ENCODE peak calls at places on chromosomes 2 and 18, in eight cellular contexts. One of them, this sample, is unnamed.

GRCh38 chr2:142020368-142020767 is 110.4 kb downstream of the LRP1B start:
- DNase-seq in CD8-positive, alpha-beta memory T cell: no peak
- DNase-seq in ACHN: peak
- DNase-seq in ascending aorta: no peak
- DNase-seq in dermis blood vessel endothelial cell: no peak
- DNase-seq in KBM-7: no peak
- DNase-seq in amniotic stem cell: no peak
- DNase-seq in GM10248: no peak
- DNase-seq in this sample: no peak

GRCh38 chr18:8367217-8367988 is 241.8 kb upstream of the RAB12 start:
- DNase-seq in ACHN: peak
- DNase-seq in KBM-7: peak
- DNase-seq in CD8-positive, alpha-beta memory T cell: no peak
- DNase-seq in amniotic stem cell: no peak
- DNase-seq in dermis blood vessel endothelial cell: peak
- DNase-seq in GM10248: peak
- DNase-seq in ascending aorta: no peak
- DNase-seq in this sample: no peak

GRCh38 chr2:172985139-172985874 is 90.3 kb upstream of the MAP3K20 start:
- DNase-seq in ACHN: peak
- DNase-seq in dermis blood vessel endothelial cell: peak
- DNase-seq in ascending aorta: no peak
- DNase-seq in CD8-positive, alpha-beta memory T cell: no peak
- DNase-seq in KBM-7: no peak
- DNase-seq in amniotic stem cell: peak
- DNase-seq in GM10248: no peak
- DNase-seq in this sample: no peak

GRCh38 chr2:128268611-128269357 is 49.9 kb downstream of the HS6ST1 start:
- DNase-seq in dermis blood vessel endothelial cell: no peak
- DNase-seq in amniotic stem cell: no peak
- DNase-seq in ACHN: no peak
- DNase-seq in CD8-positive, alpha-beta memory T cell: no peak
- DNase-seq in ascending aorta: no peak
- DNase-seq in GM10248: no peak
- DNase-seq in KBM-7: no peak
- DNase-seq in this sample: no peak

GRCh38 chr2:69191672-69192071 is 178.7 kb downstream of the ANTXR1 start:
- DNase-seq in ACHN: no peak
- DNase-seq in GM10248: no peak
- DNase-seq in CD8-positive, alpha-beta memory T cell: no peak
- DNase-seq in amniotic stem cell: no peak
- DNase-seq in dermis blood vessel endothelial cell: no peak
- DNase-seq in KBM-7: no peak
- DNase-seq in ascending aorta: no peak
- DNase-seq in this sample: no peak

GRCh38 chr2:119475225-119475856 is 43.7 kb downstream of the TMEM37 start:
- DNase-seq in KBM-7: peak
- DNase-seq in ascending aorta: no peak
- DNase-seq in dermis blood vessel endothelial cell: no peak
- DNase-seq in amniotic stem cell: no peak
- DNase-seq in GM10248: no peak
- DNase-seq in ACHN: no peak
- DNase-seq in CD8-positive, alpha-beta memory T cell: no peak
- DNase-seq in this sample: no peak

GRCh38 chr18:811192-812122 is 585 bp downstream of the YES1 start:
- DNase-seq in amniotic stem cell: peak
- DNase-seq in GM10248: no peak
- DNase-seq in ascending aorta: no peak
- DNase-seq in KBM-7: peak
- DNase-seq in CD8-positive, alpha-beta memory T cell: peak
- DNase-seq in ACHN: peak
- DNase-seq in dermis blood vessel endothelial cell: peak
- DNase-seq in this sample: no peak

GRCh38 chr2:8028981-8029380 is 652.9 kb upstream of the ID2 start:
- DNase-seq in ascending aorta: no peak
- DNase-seq in GM10248: no peak
- DNase-seq in KBM-7: no peak
- DNase-seq in ACHN: no peak
- DNase-seq in amniotic stem cell: no peak
- DNase-seq in CD8-positive, alpha-beta memory T cell: no peak
- DNase-seq in dermis blood vessel endothelial cell: no peak
- DNase-seq in this sample: no peak

GRCh38 chr2:9558948-9559381 is 3.3 kb upstream of the ADAM17 start:
- DNase-seq in ascending aorta: peak
- DNase-seq in ACHN: no peak
- DNase-seq in amniotic stem cell: peak
- DNase-seq in KBM-7: no peak
- DNase-seq in dermis blood vessel endothelial cell: peak
- DNase-seq in GM10248: no peak
- DNase-seq in CD8-positive, alpha-beta memory T cell: no peak
- DNase-seq in this sample: peak

GRCh38 chr18:62812242-62812641 is 96.9 kb downstream of the PHLPP1 start:
- DNase-seq in dermis blood vessel endothelial cell: no peak
- DNase-seq in ACHN: no peak
- DNase-seq in KBM-7: no peak
- DNase-seq in GM10248: no peak
- DNase-seq in amniotic stem cell: no peak
- DNase-seq in CD8-positive, alpha-beta memory T cell: no peak
- DNase-seq in ascending aorta: no peak
- DNase-seq in this sample: no peak

GRCh38 chr2:108594132-108594981 is 60.1 kb downstream of the LIMS1 start:
- DNase-seq in dermis blood vessel endothelial cell: peak
- DNase-seq in amniotic stem cell: no peak
- DNase-seq in ACHN: peak
- DNase-seq in GM10248: peak
- DNase-seq in KBM-7: peak
- DNase-seq in ascending aorta: no peak
- DNase-seq in CD8-positive, alpha-beta memory T cell: no peak
- DNase-seq in this sample: peak

GRCh38 chr2:100935372-100935752 is 66.7 kb upstream of the RPL31 start:
- DNase-seq in CD8-positive, alpha-beta memory T cell: no peak
- DNase-seq in KBM-7: no peak
- DNase-seq in ascending aorta: no peak
- DNase-seq in amniotic stem cell: peak
- DNase-seq in dermis blood vessel endothelial cell: peak
- DNase-seq in GM10248: no peak
- DNase-seq in ACHN: no peak
- DNase-seq in this sample: no peak

GRCh38 chr2:40401896-40402295 is 50.0 kb downstream of the SLC8A1 start:
- DNase-seq in GM10248: no peak
- DNase-seq in KBM-7: no peak
- DNase-seq in ascending aorta: no peak
- DNase-seq in CD8-positive, alpha-beta memory T cell: no peak
- DNase-seq in dermis blood vessel endothelial cell: peak
- DNase-seq in amniotic stem cell: peak
- DNase-seq in ACHN: peak
- DNase-seq in this sample: peak

GRCh38 chr2:165348441-165348840 is 109.2 kb downstream of the SCN2A start:
- DNase-seq in GM10248: no peak
- DNase-seq in KBM-7: no peak
- DNase-seq in amniotic stem cell: no peak
- DNase-seq in ACHN: no peak
- DNase-seq in dermis blood vessel endothelial cell: no peak
- DNase-seq in CD8-positive, alpha-beta memory T cell: no peak
- DNase-seq in ascending aorta: no peak
- DNase-seq in this sample: no peak

GRCh38 chr2:96507957-96508520 is 2.9 kb upstream of the NEURL3 start:
- DNase-seq in ACHN: peak
- DNase-seq in amniotic stem cell: no peak
- DNase-seq in ascending aorta: no peak
- DNase-seq in KBM-7: peak
- DNase-seq in CD8-positive, alpha-beta memory T cell: peak
- DNase-seq in GM10248: peak
- DNase-seq in dermis blood vessel endothelial cell: peak
- DNase-seq in this sample: no peak

GRCh38 chr18:12569791-12570190 is 88.1 kb downstream of the SPIRE1 start:
- DNase-seq in ascending aorta: no peak
- DNase-seq in CD8-positive, alpha-beta memory T cell: no peak
- DNase-seq in KBM-7: no peak
- DNase-seq in GM10248: no peak
- DNase-seq in ACHN: no peak
- DNase-seq in dermis blood vessel endothelial cell: no peak
- DNase-seq in amniotic stem cell: no peak
- DNase-seq in this sample: no peak

GRCh38 chr2:43455735-43456642 is 139.8 kb downstream of the THADA start:
- DNase-seq in KBM-7: no peak
- DNase-seq in amniotic stem cell: no peak
- DNase-seq in CD8-positive, alpha-beta memory T cell: no peak
- DNase-seq in GM10248: no peak
- DNase-seq in ACHN: peak
- DNase-seq in ascending aorta: no peak
- DNase-seq in dermis blood vessel endothelial cell: peak
- DNase-seq in this sample: no peak

GRCh38 chr2:171216631-171217030 is 55.9 kb upstream of the TLK1 start:
- DNase-seq in KBM-7: no peak
- DNase-seq in amniotic stem cell: no peak
- DNase-seq in ACHN: no peak
- DNase-seq in dermis blood vessel endothelial cell: no peak
- DNase-seq in CD8-positive, alpha-beta memory T cell: no peak
- DNase-seq in ascending aorta: no peak
- DNase-seq in GM10248: no peak
- DNase-seq in this sample: no peak

GRCh38 chr2:133438026-133438425 is 130.2 kb downstream of the NCKAP5 start:
- DNase-seq in CD8-positive, alpha-beta memory T cell: no peak
- DNase-seq in dermis blood vessel endothelial cell: no peak
- DNase-seq in KBM-7: no peak
- DNase-seq in ascending aorta: no peak
- DNase-seq in ACHN: no peak
- DNase-seq in amniotic stem cell: no peak
- DNase-seq in GM10248: no peak
- DNase-seq in this sample: no peak

GRCh38 chr2:97267411-97268074 is 154.6 kb downstream of the ANKRD36 start:
- DNase-seq in ascending aorta: peak
- DNase-seq in GM10248: peak
- DNase-seq in ACHN: no peak
- DNase-seq in dermis blood vessel endothelial cell: peak
- DNase-seq in amniotic stem cell: no peak
- DNase-seq in KBM-7: peak
- DNase-seq in CD8-positive, alpha-beta memory T cell: no peak
- DNase-seq in this sample: no peak

GRCh38 chr2:170930132-170931109 is 1.4 kb downstream of the GORASP2 start:
- DNase-seq in ACHN: peak
- DNase-seq in GM10248: peak
- DNase-seq in dermis blood vessel endothelial cell: peak
- DNase-seq in CD8-positive, alpha-beta memory T cell: peak
- DNase-seq in ascending aorta: no peak
- DNase-seq in amniotic stem cell: no peak
- DNase-seq in KBM-7: peak
- DNase-seq in this sample: no peak